ENCODE peak calls at places on chromosome 18, in nine cellular contexts. E is neural progenitor cell; K is stimulated activated CD8-positive, alpha-beta memory T cell treated with anti-CD3 and anti-CD28 coated beads, Interleukin-15, amount 100 ng/mL, for 48 hours; T is fibroblast of lung; V is AG09319; B is stimulated activated CD4-positive, alpha-beta T cell treated with anti-CD3 and anti-CD28 coated beads, TNF-alpha, amount 100 ng/mL, for 24 hours; Y is CD8-positive, alpha-beta T cell; U is cardiac fibroblast; J is OCI-LY7. A is an unnamed sample.

GRCh38 chr18:2889761-2890192 is 43.0 kb downstream of the EMILIN2 start:
- DNase-seq in V (no peak), B (no peak), E (no peak), J (no peak), T (no peak), U (peak), K (no peak), Y (no peak), A (no peak)

GRCh38 chr18:72541871-72542690 is 2.1 kb downstream of the CBLN2 start:
- DNase-seq in T (no peak), K (no peak), B (no peak), U (no peak), V (no peak), Y (no peak), J (no peak), E (peak), A (no peak)

GRCh38 chr18:34397286-34397896 is 172.7 kb upstream of the NOL4 start:
- DNase-seq in E (no peak), T (no peak), V (no peak), K (no peak), U (no peak), Y (no peak), B (no peak), J (no peak), A (no peak)

GRCh38 chr18:9619545-9619944 is 5.2 kb upstream of the PPP4R1 start:
- DNase-seq in J (no peak), T (peak), B (no peak), Y (no peak), K (no peak), E (no peak), U (peak), V (no peak), A (no peak)

GRCh38 chr18:72847134-72847533 is 20.7 kb downstream of the NETO1 start:
- DNase-seq in U (no peak), J (no peak), Y (no peak), K (no peak), B (no peak), T (no peak), V (no peak), E (no peak), A (no peak)

GRCh38 chr18:4631239-4631638 is 176.1 kb upstream of the DLGAP1 start:
- DNase-seq in J (no peak), E (no peak), V (no peak), T (no peak), K (no peak), U (no peak), B (no peak), Y (no peak), A (no peak)

GRCh38 chr18:23317975-23318675 is 135.0 kb upstream of the RIOK3 start:
- DNase-seq in B (no peak), U (peak), Y (no peak), K (no peak), J (no peak), V (no peak), E (no peak), T (no peak), A (no peak)

GRCh38 chr18:68414407-68414806 is 300.5 kb downstream of the TMX3 start:
- DNase-seq in T (no peak), V (no peak), U (no peak), E (peak), K (no peak), Y (no peak), B (no peak), J (no peak), A (no peak)

GRCh38 chr18:9719421-9719981 is 11.4 kb downstream of the RAB31 start:
- DNase-seq in Y (no peak), K (no peak), B (no peak), E (no peak), V (no peak), U (peak), J (no peak), T (peak), A (peak)

GRCh38 chr18:50678651-50679415 is 118.9 kb downstream of the MAPK4 start:
- DNase-seq in B (no peak), J (no peak), V (no peak), K (no peak), Y (no peak), T (no peak), E (no peak), U (no peak), A (no peak)

GRCh38 chr18:78125497-78125896 is 854.1 kb upstream of the SALL3 start:
- DNase-seq in V (no peak), K (no peak), Y (no peak), U (no peak), B (no peak), E (no peak), J (no peak), T (no peak), A (no peak)

GRCh38 chr18:13374468-13375301 is 156.1 kb downstream of the LDLRAD4 start:
- DNase-seq in B (no peak), J (no peak), Y (no peak), V (no peak), T (no peak), K (no peak), E (no peak), U (peak), A (no peak)

GRCh38 chr18:59906203-59906602 is 6.4 kb downstream of the PMAIP1 start:
- DNase-seq in B (no peak), U (no peak), V (no peak), T (no peak), Y (no peak), K (no peak), E (no peak), J (no peak), A (no peak)

GRCh38 chr18:22451796-22452195 is 34.1 kb upstream of the CTAGE1 start:
- DNase-seq in U (no peak), Y (no peak), V (no peak), T (no peak), B (no peak), J (peak), K (no peak), E (peak), A (no peak)

GRCh38 chr18:31657823-31658669 is 26.3 kb downstream of the B4GALT6 start:
- DNase-seq in J (no peak), V (no peak), K (peak), U (no peak), B (peak), Y (no peak), E (no peak), T (no peak), A (no peak)

GRCh38 chr18:63758616-63759015 is 16.6 kb upstream of the SERPINB7 start:
- DNase-seq in U (no peak), V (no peak), B (no peak), Y (no peak), T (no peak), E (no peak), J (no peak), K (no peak), A (no peak)

GRCh38 chr18:56305583-56305982 is 332.8 kb downstream of the TXNL1 start:
- DNase-seq in Y (no peak), E (no peak), T (no peak), J (no peak), U (peak), K (no peak), B (no peak), V (no peak), A (no peak)

GRCh38 chr18:8609711-8610441 is 639 bp downstream of the RAB12 start:
- DNase-seq in Y (no peak), B (no peak), U (no peak), E (peak), K (no peak), V (no peak), T (no peak), J (peak), A (no peak)

GRCh38 chr18:3511980-3512379 is 62.0 kb downstream of the TGIF1 start:
- DNase-seq in U (peak), J (no peak), B (no peak), T (peak), K (no peak), E (no peak), Y (peak), V (peak), A (no peak)

GRCh38 chr18:13388586-13389490 is 170.3 kb downstream of the LDLRAD4 start:
- DNase-seq in B (no peak), E (no peak), T (no peak), Y (peak), U (no peak), V (no peak), J (no peak), K (no peak), A (no peak)

GRCh38 chr18:24265502-24266064 is 126.7 kb downstream of the CABYR start:
- DNase-seq in Y (no peak), J (no peak), K (no peak), E (no peak), V (no peak), B (no peak), U (no peak), T (no peak), A (no peak)

GRCh38 chr18:75433098-75433497 is 5.6 kb upstream of the SMIM21 start:
- DNase-seq in Y (no peak), K (no peak), E (peak), V (no peak), T (no peak), J (no peak), B (no peak), U (no peak), A (no peak)

GRCh38 chr18:63979409-63979908 is 9.6 kb downstream of the SERPINB8 start:
- DNase-seq in B (no peak), V (peak), U (peak), T (peak), K (no peak), E (peak), Y (peak), J (peak), A (no peak)

GRCh38 chr18:2853173-2853925 is 6.5 kb downstream of the EMILIN2 start:
- DNase-seq in T (no peak), K (no peak), E (no peak), V (no peak), J (no peak), B (no peak), Y (no peak), U (no peak), A (no peak)

GRCh38 chr18:67232991-67233390 is 283.5 kb downstream of the DSEL start:
- DNase-seq in Y (no peak), U (peak), E (no peak), K (no peak), T (no peak), V (peak), J (no peak), B (no peak), A (no peak)

GRCh38 chr18:42052137-42052708 is 97.2 kb downstream of the PIK3C3 start:
- DNase-seq in B (no peak), U (peak), Y (no peak), T (peak), J (peak), K (no peak), V (no peak), E (peak), A (no peak)